ENCODE peak calls at places on chromosomes 5 and 9, in five cellular contexts. One of them, this sample, is unnamed.

GRCh38 chr9:131960805-131961495 is 118.7 kb downstream of the MED27 start:
- DNase-seq in fibroblast of lung: peak
- DNase-seq in body of pancreas: no peak
- DNase-seq in upper lobe of left lung: no peak
- DNase-seq in GM12878: no peak
- DNase-seq in this sample: no peak

GRCh38 chr5:68924490-68925145 is 169.2 kb upstream of the SLC30A5 start:
- DNase-seq in fibroblast of lung: peak
- DNase-seq in body of pancreas: peak
- DNase-seq in upper lobe of left lung: no peak
- DNase-seq in GM12878: no peak
- DNase-seq in this sample: peak

GRCh38 chr5:111848374-111848914 is 91.5 kb upstream of the NREP start:
- DNase-seq in fibroblast of lung: peak
- DNase-seq in body of pancreas: no peak
- DNase-seq in upper lobe of left lung: no peak
- DNase-seq in GM12878: no peak
- DNase-seq in this sample: peak

GRCh38 chr5:148416921-148417320 is 33.2 kb downstream of the FBXO38 start:
- DNase-seq in fibroblast of lung: peak
- DNase-seq in body of pancreas: no peak
- DNase-seq in upper lobe of left lung: no peak
- DNase-seq in GM12878: no peak
- DNase-seq in this sample: no peak

GRCh38 chr9:80351612-80352011 is 779.8 kb downstream of the TLE4 start:
- DNase-seq in fibroblast of lung: no peak
- DNase-seq in body of pancreas: no peak
- DNase-seq in upper lobe of left lung: no peak
- DNase-seq in GM12878: no peak
- DNase-seq in this sample: no peak

GRCh38 chr5:175692235-175692995 is 34.5 kb downstream of the HRH2 start:
- DNase-seq in fibroblast of lung: no peak
- DNase-seq in body of pancreas: no peak
- DNase-seq in upper lobe of left lung: no peak
- DNase-seq in GM12878: no peak
- DNase-seq in this sample: no peak

GRCh38 chr9:81519816-81520215 is 169.5 kb downstream of the TLE1 start:
- DNase-seq in fibroblast of lung: peak
- DNase-seq in body of pancreas: no peak
- DNase-seq in upper lobe of left lung: no peak
- DNase-seq in GM12878: no peak
- DNase-seq in this sample: no peak

GRCh38 chr5:178074266-178074952 is 38.9 kb upstream of the N4BP3 start:
- DNase-seq in fibroblast of lung: peak
- DNase-seq in body of pancreas: no peak
- DNase-seq in upper lobe of left lung: no peak
- DNase-seq in GM12878: no peak
- DNase-seq in this sample: peak

GRCh38 chr9:72856985-72857631 is 95.7 kb downstream of the ALDH1A1 start:
- DNase-seq in fibroblast of lung: peak
- DNase-seq in body of pancreas: peak
- DNase-seq in upper lobe of left lung: no peak
- DNase-seq in GM12878: no peak
- DNase-seq in this sample: peak

GRCh38 chr9:19379697-19380046 is 364 bp downstream of the RPS6 start:
- DNase-seq in fibroblast of lung: no peak
- DNase-seq in body of pancreas: no peak
- DNase-seq in upper lobe of left lung: peak
- DNase-seq in GM12878: no peak
- DNase-seq in this sample: peak

GRCh38 chr9:126248680-126249079 is 77.9 kb upstream of the MVB12B start:
- DNase-seq in fibroblast of lung: peak
- DNase-seq in body of pancreas: no peak
- DNase-seq in upper lobe of left lung: no peak
- DNase-seq in GM12878: no peak
- DNase-seq in this sample: peak

GRCh38 chr5:71937906-71938698 is 169.2 kb upstream of the MAP1B start:
- DNase-seq in fibroblast of lung: no peak
- DNase-seq in body of pancreas: no peak
- DNase-seq in upper lobe of left lung: no peak
- DNase-seq in GM12878: no peak
- DNase-seq in this sample: no peak

GRCh38 chr9:87708989-87709706 is 16.8 kb upstream of the CTSL start:
- DNase-seq in fibroblast of lung: no peak
- DNase-seq in body of pancreas: no peak
- DNase-seq in upper lobe of left lung: no peak
- DNase-seq in GM12878: no peak
- DNase-seq in this sample: no peak

GRCh38 chr9:69143291-69143690 is 30.8 kb upstream of the TJP2 start:
- DNase-seq in fibroblast of lung: no peak
- DNase-seq in body of pancreas: no peak
- DNase-seq in upper lobe of left lung: no peak
- DNase-seq in GM12878: no peak
- DNase-seq in this sample: no peak

GRCh38 chr5:43772601-43773031 is 169.6 kb downstream of the NNT start:
- DNase-seq in fibroblast of lung: peak
- DNase-seq in body of pancreas: no peak
- DNase-seq in upper lobe of left lung: no peak
- DNase-seq in GM12878: no peak
- DNase-seq in this sample: peak

GRCh38 chr5:165209101-165209727 is 1703.8 kb downstream of the MAT2B start:
- DNase-seq in fibroblast of lung: peak
- DNase-seq in body of pancreas: no peak
- DNase-seq in upper lobe of left lung: no peak
- DNase-seq in GM12878: no peak
- DNase-seq in this sample: peak

GRCh38 chr5:171420429-171421231 is 1.2 kb downstream of the FGF18 start:
- DNase-seq in fibroblast of lung: peak
- DNase-seq in body of pancreas: peak
- DNase-seq in upper lobe of left lung: peak
- DNase-seq in GM12878: no peak
- DNase-seq in this sample: peak

GRCh38 chr5:147051193-147051592 is 172.6 kb upstream of the PPP2R2B start:
- DNase-seq in fibroblast of lung: peak
- DNase-seq in body of pancreas: no peak
- DNase-seq in upper lobe of left lung: no peak
- DNase-seq in GM12878: no peak
- DNase-seq in this sample: peak

GRCh38 chr5:158392753-158393152 is 533.8 kb upstream of the CLINT1 start:
- DNase-seq in fibroblast of lung: no peak
- DNase-seq in body of pancreas: no peak
- DNase-seq in upper lobe of left lung: no peak
- DNase-seq in GM12878: no peak
- DNase-seq in this sample: no peak

GRCh38 chr5:136132087-136132486 is 558 bp upstream of the SMAD5 start:
- DNase-seq in fibroblast of lung: no peak
- DNase-seq in body of pancreas: peak
- DNase-seq in upper lobe of left lung: no peak
- DNase-seq in GM12878: no peak
- DNase-seq in this sample: peak

GRCh38 chr5:56405536-56405935 is 172.4 kb upstream of the ANKRD55 start:
- DNase-seq in fibroblast of lung: no peak
- DNase-seq in body of pancreas: no peak
- DNase-seq in upper lobe of left lung: no peak
- DNase-seq in GM12878: no peak
- DNase-seq in this sample: no peak

GRCh38 chr5:67246108-67246507 is 49.5 kb upstream of the CD180 start:
- DNase-seq in fibroblast of lung: peak
- DNase-seq in body of pancreas: no peak
- DNase-seq in upper lobe of left lung: no peak
- DNase-seq in GM12878: peak
- DNase-seq in this sample: peak

GRCh38 chr9:131776473-131776872 is 36.6 kb upstream of the RAPGEF1 start:
- DNase-seq in fibroblast of lung: peak
- DNase-seq in body of pancreas: no peak
- DNase-seq in upper lobe of left lung: no peak
- DNase-seq in GM12878: no peak
- DNase-seq in this sample: peak

GRCh38 chr5:178703015-178703414 is 27.4 kb downstream of the ZNF354A start:
- DNase-seq in fibroblast of lung: no peak
- DNase-seq in body of pancreas: no peak
- DNase-seq in upper lobe of left lung: no peak
- DNase-seq in GM12878: no peak
- DNase-seq in this sample: no peak

GRCh38 chr5:50786073-50786472 is 119.6 kb downstream of the PARP8 start:
- DNase-seq in fibroblast of lung: no peak
- DNase-seq in body of pancreas: no peak
- DNase-seq in upper lobe of left lung: no peak
- DNase-seq in GM12878: no peak
- DNase-seq in this sample: peak

DNA sequence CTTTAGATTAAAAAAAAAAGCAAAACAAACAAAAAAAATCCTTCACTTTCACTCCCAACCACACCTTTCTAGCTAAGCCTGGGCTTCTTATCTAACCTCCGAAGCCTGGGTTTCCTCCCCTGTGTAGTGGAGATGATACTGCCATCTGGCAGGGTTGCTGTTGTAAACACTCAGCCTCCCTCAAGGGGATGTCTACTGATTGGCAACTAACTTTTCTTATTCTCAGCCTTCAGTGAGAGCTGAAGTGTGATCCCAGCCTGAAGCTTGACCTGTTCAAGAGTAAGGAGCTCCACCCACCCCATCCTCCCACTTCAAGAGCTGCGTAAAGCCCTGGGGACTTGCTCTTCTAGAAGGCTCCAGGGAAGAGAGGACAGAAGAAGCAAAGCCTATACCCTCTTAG is 21.5 kb upstream of the WWC1 start:
- DNase-seq in fibroblast of lung: no peak
- DNase-seq in body of pancreas: no peak
- DNase-seq in upper lobe of left lung: no peak
- DNase-seq in GM12878: no peak
- DNase-seq in this sample: peak
- H3K4me3 ChIP-seq in fibroblast of lung: no peak
- H3K4me3 ChIP-seq in body of pancreas: no peak
- H3K4me3 ChIP-seq in upper lobe of left lung: no peak
- H3K4me3 ChIP-seq in GM12878: no peak
- H3K4me3 ChIP-seq in this sample: no peak

DNA sequence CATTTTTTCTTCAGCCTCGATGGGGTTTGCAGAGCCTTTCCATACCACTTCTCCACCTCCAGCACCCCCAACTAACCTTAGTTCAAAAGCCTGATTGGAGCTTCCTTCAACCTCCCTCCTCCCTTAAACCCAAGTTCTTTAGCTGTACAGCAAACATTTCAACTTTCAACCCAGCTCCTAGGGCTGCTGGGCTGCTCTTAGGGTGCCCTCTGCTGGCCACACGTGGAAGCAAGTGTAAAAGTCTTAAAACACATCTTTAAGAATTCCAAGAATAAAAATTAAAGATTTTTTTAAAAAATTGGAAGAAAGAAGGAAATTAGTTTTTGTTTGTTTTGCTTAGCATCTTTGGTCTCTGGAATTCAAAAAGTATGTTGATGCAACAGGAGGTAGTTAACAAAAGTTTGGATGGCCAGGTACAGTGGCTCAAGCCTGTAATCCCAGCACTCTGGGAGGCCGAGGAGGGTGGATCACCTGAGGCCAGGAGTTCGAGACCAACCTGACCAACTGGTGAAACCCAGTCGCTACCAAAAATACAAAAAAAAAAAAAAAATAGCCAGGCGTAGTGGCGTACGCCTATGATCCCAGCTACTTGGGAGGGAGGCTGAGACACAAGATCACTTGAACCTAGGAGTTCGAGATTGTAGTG is 15.5 kb upstream of the HSD17B3 start:
- DNase-seq in fibroblast of lung: peak
- DNase-seq in body of pancreas: peak
- DNase-seq in upper lobe of left lung: no peak
- DNase-seq in GM12878: no peak
- DNase-seq in this sample: peak
- TF ChIP-seq CTCF in fibroblast of lung: peak
- TF ChIP-seq CTCF in body of pancreas: peak
- TF ChIP-seq CTCF in upper lobe of left lung: peak
- TF ChIP-seq CTCF in GM12878: peak
- TF ChIP-seq CTCF in this sample: peak

DNA sequence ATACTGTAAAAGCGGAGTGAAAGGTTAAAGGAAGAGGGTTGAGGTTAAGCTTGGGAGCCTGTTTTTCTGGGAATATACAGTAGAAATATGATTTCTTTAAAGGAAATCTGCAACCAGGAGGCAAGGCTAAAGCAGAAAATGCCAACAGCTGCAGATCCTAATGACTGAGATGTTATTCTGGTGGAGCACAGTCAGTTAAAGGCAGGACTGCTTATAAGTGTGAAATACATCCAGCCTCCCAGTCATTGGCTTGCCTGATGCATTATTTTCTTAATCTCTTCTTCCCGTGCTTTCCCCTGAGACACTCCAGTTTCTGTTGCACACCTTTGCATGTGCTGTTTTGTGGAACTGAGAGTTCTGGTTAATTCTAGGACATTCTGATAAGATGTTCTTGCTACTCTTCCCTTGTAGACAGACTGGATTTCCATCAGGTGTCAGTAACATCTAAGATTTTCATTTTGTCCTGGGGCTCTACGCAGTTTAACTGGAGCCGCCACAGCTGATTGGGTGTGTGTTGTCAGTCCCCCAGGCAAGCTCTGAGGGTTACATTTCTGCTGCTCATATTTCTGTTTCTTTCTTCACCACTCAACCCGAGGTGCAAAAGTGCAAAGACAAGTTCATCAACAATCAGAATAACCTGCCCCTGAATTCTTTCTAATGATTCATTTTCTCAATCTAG is 44.4 kb downstream of the CAST start:
- DNase-seq in fibroblast of lung: no peak
- DNase-seq in body of pancreas: no peak
- DNase-seq in upper lobe of left lung: no peak
- DNase-seq in GM12878: no peak
- DNase-seq in this sample: no peak
- H3K4me3 ChIP-seq in fibroblast of lung: no peak
- H3K4me3 ChIP-seq in body of pancreas: no peak
- H3K4me3 ChIP-seq in upper lobe of left lung: no peak
- H3K4me3 ChIP-seq in GM12878: no peak
- H3K4me3 ChIP-seq in this sample: no peak

DNA sequence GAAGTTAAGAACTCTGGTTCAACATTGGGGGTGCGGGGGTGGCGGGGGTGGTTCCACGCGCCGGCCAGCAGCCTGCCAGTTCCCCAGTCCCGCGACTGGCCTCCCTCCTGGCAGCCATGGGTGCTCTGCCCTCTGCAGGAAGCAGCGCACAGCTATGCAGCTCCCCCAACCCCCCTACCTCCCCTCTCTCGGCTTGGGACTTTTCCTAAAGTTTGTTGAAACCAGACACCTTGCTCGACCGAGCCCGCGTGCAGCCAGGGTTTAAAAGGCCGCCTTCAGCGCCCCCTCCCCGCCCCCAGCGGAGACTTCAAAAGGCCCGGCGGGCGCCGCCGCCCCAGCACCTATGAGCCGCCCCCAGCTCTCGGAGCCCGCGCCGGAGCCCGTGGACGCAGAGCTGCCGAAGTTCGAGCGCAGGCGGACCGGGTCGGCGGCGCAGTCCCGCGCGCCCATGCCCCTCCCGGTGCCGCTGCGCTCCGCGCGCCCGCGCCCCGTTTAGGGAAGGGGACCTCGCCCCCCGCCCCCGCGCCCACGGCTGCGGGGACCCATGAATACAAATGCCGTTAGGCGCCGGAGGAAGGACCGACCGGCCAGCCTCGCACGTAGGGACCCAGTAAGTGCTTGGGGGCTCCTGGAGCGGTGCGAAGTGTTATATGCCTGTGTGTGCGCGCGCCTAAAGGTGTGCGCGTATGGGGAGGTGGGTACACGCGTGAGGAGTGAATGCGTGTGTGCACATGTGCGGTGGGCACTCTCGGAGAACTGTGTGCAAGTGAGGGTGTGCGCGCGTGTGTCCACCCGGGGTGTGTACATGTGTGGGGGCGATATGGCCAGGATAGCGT is 1.4 kb upstream of the COL27A1 start:
- DNase-seq in fibroblast of lung: peak
- DNase-seq in body of pancreas: peak
- DNase-seq in upper lobe of left lung: peak
- DNase-seq in GM12878: no peak
- DNase-seq in this sample: no peak
- TF ChIP-seq CTCF in fibroblast of lung: peak
- TF ChIP-seq CTCF in body of pancreas: peak
- TF ChIP-seq CTCF in upper lobe of left lung: no peak
- TF ChIP-seq CTCF in GM12878: no peak
- TF ChIP-seq CTCF in this sample: peak